ENCODE peak calls at places on chromosomes 1 and 21, in nine cellular contexts. A is tibial nerve; P is cardiac muscle cell; Z is fibroblast of lung; N is naive thymus-derived CD4-positive, alpha-beta T cell; K is small intestine; Q is iPS DF 6.9; F is GM23338; H is BJ. S is an unnamed sample. For H3K36me3, the result is how much of the 10 kb centered on the place peaks cover.

GRCh38 chr1:96116707-96117106 is 604.9 kb upstream of the PTBP2 start:
- DNase-seq in A (no peak), P (no peak), Z (peak), N (no peak), K (no peak), Q (no peak), F (no peak), H (no peak), S (no peak)

GRCh38 chr1:218431476-218431875 is 86.3 kb downstream of the TGFB2 start:
- DNase-seq in A (no peak), P (no peak), Z (no peak), N (no peak), K (no peak), Q (no peak), F (no peak), H (no peak), S (no peak)

GRCh38 chr1:109760581-109761226 is 3.0 kb downstream of the EPS8L3 start:
- DNase-seq in A (no peak), P (no peak), Z (no peak), N (no peak), K (no peak), Q (no peak), F (no peak), H (no peak), S (no peak)

GRCh38 chr1:25684216-25684965 is 67.8 kb downstream of the MAN1C1 start:
- DNase-seq in A (no peak), P (peak), Z (no peak), N (no peak), K (no peak), Q (no peak), F (no peak), H (no peak), S (no peak)

GRCh38 chr21:28832013-28832714 is 160.5 kb downstream of the LTN1 start:
- DNase-seq in A (no peak), P (peak), Z (no peak), N (peak), K (peak), Q (no peak), F (no peak), H (no peak), S (no peak)

GRCh38 chr1:232123775-232124659 is 497.4 kb downstream of the DISC1 start:
- DNase-seq in A (no peak), P (peak), Z (no peak), N (no peak), K (no peak), Q (no peak), F (peak), H (no peak), S (no peak)

GRCh38 chr1:205926213-205926612 is 17.0 kb downstream of the SLC26A9 start:
- DNase-seq in A (no peak), P (no peak), Z (no peak), N (no peak), K (no peak), Q (no peak), F (no peak), H (no peak), S (peak)

GRCh38 chr1:113123737-113124136 is 50.7 kb downstream of the LRIG2 start:
- DNase-seq in A (no peak), P (peak), Z (peak), N (no peak), K (no peak), Q (no peak), F (no peak), H (no peak), S (no peak)

GRCh38 chr1:205294175-205294913 is 27.2 kb downstream of the NUAK2 start:
- DNase-seq in A (no peak), P (peak), Z (peak), N (no peak), K (peak), Q (peak), F (peak), H (peak), S (no peak)

GRCh38 chr1:30749691-30750583 is 7.6 kb downstream of the LAPTM5 start:
- DNase-seq in A (no peak), P (no peak), Z (no peak), N (peak), K (peak), Q (no peak), F (no peak), H (no peak), S (no peak)

GRCh38 chr1:211938473-211939080 is 96.8 kb downstream of the INTS7 start:
- DNase-seq in A (no peak), P (peak), Z (no peak), N (peak), K (peak), Q (no peak), F (no peak), H (no peak), S (no peak)

GRCh38 chr1:77014396-77014795 is 147.1 kb downstream of the ST6GALNAC5 start:
- DNase-seq in A (no peak), P (no peak), Z (no peak), N (no peak), K (no peak), Q (no peak), F (peak), H (no peak), S (no peak)

GRCh38 chr1:159790237-159790917 is 9.6 kb downstream of the DUSP23 start:
- DNase-seq in A (no peak), P (peak), Z (peak), N (peak), K (peak), Q (no peak), F (peak), H (no peak), S (no peak)

GRCh38 chr21:42352433-42353095 is 1.8 kb upstream of the TFF2 start:
- DNase-seq in A (no peak), P (no peak), Z (no peak), N (no peak), K (no peak), Q (no peak), F (no peak), H (no peak), S (peak)

GRCh38 chr1:197171531-197171930 is 25.1 kb upstream of the ASPM start:
- DNase-seq in A (no peak), P (peak), Z (peak), N (no peak), K (peak), Q (no peak), F (no peak), H (no peak), S (no peak)

GRCh38 chr1:205976708-205977107 is 26.5 kb downstream of the RAB7B start:
- DNase-seq in A (no peak), P (no peak), Z (peak), N (no peak), K (no peak), Q (no peak), F (peak), H (no peak), S (peak)

GRCh38 chr21:44324106-44324853 is 14.9 kb downstream of the CFAP410 start:
- DNase-seq in A (no peak), P (no peak), Z (no peak), N (no peak), K (no peak), Q (no peak), F (no peak), H (no peak), S (no peak)

GRCh38 chr1:15997076-15997585 is 6.9 kb upstream of the SRARP start:
- DNase-seq in A (no peak), P (no peak), Z (no peak), N (no peak), K (no peak), Q (no peak), F (no peak), H (no peak), S (no peak)

GRCh38 chr21:42724226-42724920 is 71.0 kb downstream of the PDE9A start:
- DNase-seq in A (no peak), P (peak), Z (peak), N (no peak), K (peak), Q (no peak), F (no peak), H (peak), S (no peak)

GRCh38 chr1:159205225-159205624 is 550 bp downstream of the ACKR1 start:
- DNase-seq in A (no peak), P (no peak), Z (no peak), N (no peak), K (no peak), Q (no peak), F (peak), H (no peak), S (no peak)

GRCh38 chr21:44949161-44950015 is 9.6 kb downstream of the SLX9 start:
- DNase-seq in A (peak), P (peak), Z (peak), N (peak), K (peak), Q (peak), F (peak), H (no peak), S (peak)

GRCh38 chr21:32958288-32958992 is 67.3 kb upstream of the OLIG2 start:
- DNase-seq in A (no peak), P (no peak), Z (no peak), N (no peak), K (no peak), Q (no peak), F (peak), H (no peak), S (no peak)

GRCh38 chr21:45318556-45319341 is 31.1 kb upstream of the POFUT2 start:
- DNase-seq in A (no peak), P (peak), Z (peak), N (no peak), K (no peak), Q (no peak), F (no peak), H (no peak), S (peak)

GRCh38 chr1:151553659-151554058 is 13.6 kb downstream of the TUFT1 start:
- DNase-seq in A (no peak), P (peak), Z (peak), N (no peak), K (no peak), Q (no peak), F (no peak), H (no peak), S (no peak)

GRCh38 chr1:21268281-21269239 is 21.7 kb downstream of the ECE1 start:
- DNase-seq in A (no peak), P (no peak), Z (no peak), N (no peak), K (no peak), Q (no peak), F (no peak), H (no peak), S (no peak)

GRCh38 chr1:208565761-208566440 is 321.7 kb upstream of the PLXNA2 start:
- DNase-seq in A (no peak), P (no peak), Z (no peak), N (no peak), K (no peak), Q (no peak), F (no peak), H (no peak), S (no peak)

GRCh38 chr21:33762798-33763572 is 120.7 kb downstream of the ITSN1 start:
- DNase-seq in A (no peak), P (peak), Z (no peak), N (no peak), K (no peak), Q (no peak), F (no peak), H (peak), S (no peak)

GRCh38 chr1:21530368-21531016 is 21.3 kb downstream of the ALPL start:
- DNase-seq in A (no peak), P (no peak), Z (peak), N (no peak), K (no peak), Q (no peak), F (no peak), H (no peak), S (no peak)

GRCh38 chr1:205971082-205971481 is 27.8 kb upstream of the SLC26A9 start:
- DNase-seq in A (no peak), P (no peak), Z (no peak), N (no peak), K (no peak), Q (no peak), F (no peak), H (no peak), S (peak)

GRCh38 chr1:225396357-225396756 is 31.5 kb downstream of the LBR start:
- DNase-seq in A (no peak), P (no peak), Z (no peak), N (no peak), K (no peak), Q (no peak), F (no peak), H (no peak), S (no peak)

GRCh38 chr1:59071289-59071688 is 225.6 kb upstream of the FGGY start:
- DNase-seq in A (no peak), P (no peak), Z (no peak), N (peak), K (peak), Q (no peak), F (no peak), H (no peak), S (no peak)

GRCh38 chr1:200374569-200375312 is 35.1 kb downstream of the ZNF281 start:
- DNase-seq in A (no peak), P (no peak), Z (no peak), N (no peak), K (no peak), Q (no peak), F (no peak), H (no peak), S (no peak)

GRCh38 chr1:113479713-113480676 is 89.7 kb downstream of the MAGI3 start:
- DNase-seq in A (no peak), P (no peak), Z (peak), N (no peak), K (peak), Q (no peak), F (no peak), H (no peak), S (no peak)

GRCh38 chr1:68917456-68917855 is 420.6 kb upstream of the DEPDC1 start:
- DNase-seq in A (no peak), P (peak), Z (no peak), N (no peak), K (no peak), Q (no peak), F (no peak), H (no peak), S (no peak)

DNA sequence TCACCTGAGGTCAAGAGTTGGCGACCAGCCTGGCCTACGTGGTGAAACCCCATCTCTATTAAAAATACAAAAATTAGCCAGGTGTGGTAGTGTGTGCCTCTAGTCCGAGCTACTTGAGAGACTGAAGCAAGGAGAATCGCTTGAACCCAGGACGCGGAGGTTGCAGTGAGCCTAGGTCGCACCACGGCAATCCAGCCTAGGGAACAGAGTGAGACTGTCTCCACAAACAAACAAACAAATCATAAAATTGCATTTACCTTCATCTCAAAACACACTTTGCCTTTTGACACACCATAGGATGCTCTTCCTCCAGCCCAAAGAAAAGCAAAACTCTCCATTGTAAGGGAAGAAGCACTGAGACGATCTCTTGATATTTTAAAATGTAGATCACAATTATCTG is 4.3 kb downstream of the HNRNPU start:
- DNase-seq in A (no peak), P (no peak), Z (no peak), N (no peak), K (no peak), Q (no peak), F (no peak), H (no peak), S (no peak)
- H3K36me3 ChIP-seq in A (under half), P (half or more), Z (under half), N (under half), K (under half), Q (under half), F (half or more), H (under half), S (half or more)

GRCh38 chr1:39372105-39372504 is 119.3 kb upstream of the BMP8A start:
- DNase-seq in A (no peak), P (no peak), Z (no peak), N (no peak), K (no peak), Q (no peak), F (no peak), H (no peak), S (no peak)

GRCh38 chr1:39369568-39369967 is 121.9 kb upstream of the BMP8A start:
- DNase-seq in A (no peak), P (no peak), Z (no peak), N (no peak), K (no peak), Q (no peak), F (peak), H (no peak), S (no peak)

GRCh38 chr1:39368045-39368444 is 123.4 kb upstream of the BMP8A start:
- DNase-seq in A (no peak), P (no peak), Z (no peak), N (no peak), K (no peak), Q (no peak), F (no peak), H (no peak), S (no peak)

DNA sequence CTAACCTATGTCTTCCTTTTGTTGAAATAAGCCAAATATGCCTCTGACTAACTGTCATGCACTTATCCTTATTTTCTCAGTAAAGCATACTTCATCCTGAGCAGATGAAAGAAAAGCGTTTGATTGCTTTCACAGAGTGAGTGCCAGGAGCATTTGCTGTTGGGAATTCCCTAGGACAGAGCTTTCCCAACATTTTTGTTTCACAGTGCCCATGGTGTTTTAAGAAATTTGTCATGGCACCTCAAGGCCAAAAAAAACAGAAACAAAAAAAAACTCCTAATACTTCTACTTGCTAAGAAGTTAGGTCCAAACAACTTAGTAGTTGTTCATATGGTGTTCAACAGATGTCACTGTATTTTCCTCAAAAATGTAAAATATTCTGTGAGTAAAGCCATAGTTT is 120.8 kb upstream of the BMP8A start:
- DNase-seq in A (no peak), P (no peak), Z (no peak), N (no peak), K (no peak), Q (no peak), F (no peak), H (no peak), S (no peak)
- H3K36me3 ChIP-seq in A (under half), P (half or more), Z (under half), N (under half), K (under half), Q (under half), F (under half), H (under half), S (under half)

DNA sequence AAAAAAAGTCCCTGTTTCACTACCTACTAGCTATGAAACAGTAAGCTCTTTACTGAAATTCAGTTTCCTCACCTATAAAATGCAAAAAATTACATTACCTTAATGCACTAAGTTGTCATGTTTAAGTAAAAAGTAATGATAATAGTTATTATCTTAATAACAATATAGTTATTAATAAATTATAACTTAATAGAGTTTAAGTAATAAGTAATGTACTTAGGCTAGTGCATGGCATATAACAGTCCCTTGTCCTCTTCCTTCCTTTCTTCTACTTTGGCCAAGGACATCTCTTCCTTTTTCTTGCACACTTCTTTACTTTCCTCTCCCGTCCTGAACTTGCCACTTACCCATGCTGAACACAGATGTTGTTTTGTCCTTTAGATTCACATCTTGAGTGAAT is 9.0 kb downstream of the TMEM200B start:
- DNase-seq in A (no peak), P (no peak), Z (no peak), N (no peak), K (no peak), Q (no peak), F (no peak), H (no peak), S (no peak)
- H3K36me3 ChIP-seq in A (under half), P (under half), Z (under half), N (under half), K (under half), Q (under half), F (under half), H (under half), S (under half)

GRCh38 chr1:154338875-154339274 is 13.6 kb downstream of the ATP8B2 start:
- DNase-seq in A (no peak), P (no peak), Z (no peak), N (no peak), K (no peak), Q (no peak), F (no peak), H (no peak), S (no peak)
- H3K36me3 ChIP-seq in A (under half), P (under half), Z (half or more), N (under half), K (under half), Q (under half), F (under half), H (half or more), S (under half)

DNA sequence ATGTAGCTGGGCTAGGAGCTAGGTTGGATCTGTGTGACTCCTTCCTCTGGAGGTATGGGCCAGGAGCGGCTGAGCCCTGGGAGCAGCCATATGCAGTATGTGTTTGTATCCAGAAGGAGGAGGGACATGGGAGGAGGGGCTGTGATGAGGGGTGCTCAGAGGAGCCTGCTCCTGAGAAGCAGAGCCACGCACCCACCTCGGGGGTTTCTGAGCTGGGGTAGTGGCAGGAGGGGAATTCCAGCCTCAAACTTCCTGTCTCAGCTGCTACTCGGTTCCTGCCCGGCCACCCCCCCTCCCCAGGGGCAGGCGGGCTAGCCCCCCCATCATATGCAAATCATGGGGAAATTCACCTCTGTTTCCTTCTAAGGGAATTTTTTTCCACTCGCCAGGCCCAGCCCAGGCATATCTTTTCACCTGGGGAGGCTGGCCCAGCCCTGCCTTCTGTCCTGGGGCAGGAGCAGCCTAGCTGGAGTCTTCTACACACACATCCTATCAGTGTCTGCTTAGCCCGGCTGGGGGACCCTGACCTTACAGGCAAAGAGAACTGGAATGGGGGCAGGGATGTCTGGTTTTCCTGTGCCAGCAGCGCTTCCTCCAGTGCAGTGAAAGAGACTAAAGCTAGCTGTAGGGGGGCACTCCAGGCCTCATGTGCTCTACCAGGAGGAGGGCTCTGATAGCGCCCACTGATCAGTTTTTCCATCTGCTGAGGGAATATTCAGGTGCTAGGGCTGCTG is 3.0 kb downstream of the ZC3H12A start:
- DNase-seq in A (no peak), P (peak), Z (no peak), N (peak), K (peak), Q (no peak), F (peak), H (no peak), S (no peak)
- H3K36me3 ChIP-seq in A (under half), P (under half), Z (under half), N (under half), K (under half), Q (under half), F (under half), H (under half), S (under half)

DNA sequence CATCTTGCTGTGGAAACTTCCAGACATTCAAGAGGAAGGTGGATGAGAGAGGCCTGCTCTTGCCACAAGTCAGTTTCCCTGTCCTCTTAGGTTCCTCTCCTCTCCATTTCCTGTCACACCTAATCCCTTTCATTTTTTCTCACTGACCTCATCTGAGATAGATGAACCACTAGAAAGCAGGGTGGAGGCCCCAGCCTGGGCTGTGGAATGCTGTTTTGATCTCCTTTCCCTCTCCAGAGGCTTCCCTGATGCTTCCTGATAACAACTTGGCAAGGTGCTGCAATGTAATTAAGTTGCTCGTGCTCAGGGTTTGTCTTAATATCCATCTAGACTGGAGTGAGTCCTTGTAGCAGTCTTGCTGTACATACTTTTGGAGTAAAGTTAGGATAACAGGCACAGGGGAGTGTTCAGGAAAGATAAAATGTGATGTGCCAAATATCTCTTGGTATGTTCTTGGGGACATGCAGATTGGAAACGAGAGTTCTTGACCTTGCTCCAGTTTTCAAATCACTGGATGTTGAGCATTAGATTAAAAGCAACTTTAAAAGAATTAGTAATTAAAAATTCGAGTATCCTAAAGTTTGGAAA is 11.2 kb downstream of the LRRC42 start:
- DNase-seq in A (no peak), P (no peak), Z (no peak), N (no peak), K (peak), Q (no peak), F (peak), H (no peak), S (no peak)
- H3K36me3 ChIP-seq in A (under half), P (under half), Z (under half), N (under half), K (under half), Q (under half), F (under half), H (under half), S (under half)